ENCODE peak calls at places on chromosomes 7 and 10, in ten cellular contexts. Z is caudate nucleus; U is hypothalamus; G is HuH-7; R is astrocyte; H is fibroblast of mammary gland; K is AG04450; J is activated naive CD8-positive, alpha-beta T cell treated with anti-CD3 and anti-CD28 coated beads for 36 hours; V is brain microvascular endothelial cell; X is NCI-H774. F is an unnamed sample.

GRCh38 chr10:61974611-61975010 is 73.1 kb downstream of the ARID5B start:
- DNase-seq in R (peak), U (no peak), H (peak), J (no peak), X (peak), V (peak), K (peak), G (no peak), Z (no peak), F (peak)

GRCh38 chr7:12861070-12861469 is 173.6 kb downstream of the ARL4A start:
- DNase-seq in Z (no peak), X (peak), G (no peak), V (no peak), R (peak), U (no peak), H (no peak), J (no peak), K (no peak), F (no peak)

GRCh38 chr10:79246606-79247275 is 100.5 kb upstream of the PPIF start:
- DNase-seq in K (no peak), X (no peak), J (no peak), R (no peak), G (no peak), H (peak), U (no peak), Z (no peak), V (no peak), F (no peak)

GRCh38 chr7:90180011-90180585 is 25.8 kb downstream of the STEAP1 start:
- DNase-seq in X (no peak), J (no peak), V (no peak), K (no peak), G (no peak), H (peak), Z (no peak), U (no peak), R (peak), F (no peak)

GRCh38 chr10:117249493-117250093 is 8.7 kb downstream of the SLC18A2 start:
- DNase-seq in R (no peak), H (no peak), X (no peak), K (no peak), V (no peak), Z (no peak), J (no peak), U (no peak), G (no peak), F (no peak)

GRCh38 chr7:116588641-116589594 is 64.1 kb downstream of the CAV1 start:
- DNase-seq in V (peak), H (peak), U (no peak), Z (no peak), R (peak), J (no peak), X (peak), G (no peak), K (no peak), F (peak)

GRCh38 chr7:102061981-102062390 is 224.7 kb upstream of the SH2B2 start:
- DNase-seq in X (no peak), R (peak), V (no peak), K (no peak), J (no peak), Z (no peak), H (no peak), G (no peak), U (no peak), F (peak)

GRCh38 chr7:41955475-41956243 is 252.8 kb upstream of the INHBA start:
- DNase-seq in V (peak), R (peak), U (no peak), K (peak), G (no peak), H (peak), Z (peak), X (no peak), J (no peak), F (peak)

GRCh38 chr10:13853854-13854253 is 267.1 kb downstream of the PRPF18 start:
- DNase-seq in U (no peak), G (no peak), V (peak), H (no peak), K (no peak), J (no peak), R (peak), X (no peak), Z (no peak), F (no peak)

GRCh38 chr10:74164641-74165529 is 13.9 kb downstream of the ADK start:
- DNase-seq in U (no peak), K (no peak), Z (no peak), X (no peak), G (no peak), V (no peak), R (no peak), J (no peak), H (no peak), F (peak)

GRCh38 chr10:77715081-77715480 is 77.5 kb upstream of the KCNMA1 start:
- DNase-seq in J (no peak), Z (no peak), K (no peak), U (no peak), G (peak), X (no peak), R (no peak), H (no peak), V (no peak), F (no peak)

GRCh38 chr7:4610768-4611467 is 71.2 kb upstream of the FOXK1 start:
- DNase-seq in G (peak), J (peak), Z (no peak), U (no peak), R (peak), K (no peak), H (peak), X (peak), V (peak), F (peak)

GRCh38 chr10:86489960-86490612 is 31.5 kb downstream of the WAPL start:
- DNase-seq in H (no peak), U (no peak), G (no peak), V (no peak), X (no peak), R (no peak), J (no peak), K (no peak), Z (no peak), F (no peak)

GRCh38 chr7:155465761-155466141 is 7.8 kb downstream of the EN2 start:
- DNase-seq in J (no peak), H (no peak), K (no peak), U (no peak), V (no peak), R (no peak), G (no peak), X (no peak), Z (no peak), F (no peak)

GRCh38 chr7:50631639-50632038 is 66.4 kb upstream of the DDC start:
- DNase-seq in X (no peak), V (no peak), K (no peak), H (no peak), Z (no peak), U (no peak), J (no peak), R (no peak), G (no peak), F (no peak)